ENCODE peak calls at places on chromosome 2, in ten cellular contexts. B is hepatocyte, D is heart right ventricle, S is aorta, M is heart left ventricle, G is prostate gland, I is K562, Y is pancreas, Z is mucosa of descending colon, P is neural progenitor cell. Q is an unnamed sample.
A peak's percentile ranks its signal among the peaks of the same experiment; 100 is the strongest.

GRCh38 chr2:176110975-176111663 is 4.0 kb downstream of the HOXD11 start:
- DNase-seq in Z (peak; percentile 75), P (peak; percentile 88), M (no peak), I (peak; percentile 74), D (no peak), G (no peak), B (peak; percentile 76), Y (no peak), S (no peak), Q (no peak)

GRCh38 chr2:241458687-241459086 is 49.7 kb downstream of the STK25 start:
- DNase-seq in S (no peak), D (no peak), Y (no peak), Z (no peak), G (no peak), I (no peak), B (no peak), M (no peak), P (no peak), Q (no peak)

GRCh38 chr2:207240649-207241048 is 74.9 kb upstream of the KLF7 start:
- DNase-seq in Y (no peak), I (no peak), G (no peak), Z (no peak), D (no peak), P (no peak), S (no peak), M (no peak), B (no peak), Q (no peak)

GRCh38 chr2:238302751-238303150 is 14.3 kb upstream of the PER2 start:
- DNase-seq in G (no peak), P (no peak), Z (no peak), I (no peak), M (no peak), Y (no peak), B (no peak), S (no peak), D (no peak), Q (no peak)

GRCh38 chr2:224520064-224520463 is 65.1 kb downstream of the CUL3 start:
- DNase-seq in S (no peak), G (no peak), I (no peak), Z (no peak), D (no peak), M (no peak), B (no peak), P (no peak), Y (no peak), Q (peak; percentile 60)

GRCh38 chr2:22673501-22673900 is 711.5 kb upstream of the KLHL29 start:
- DNase-seq in Y (no peak), M (no peak), G (no peak), Z (no peak), P (no peak), D (no peak), I (no peak), B (no peak), S (no peak), Q (no peak)

GRCh38 chr2:71884303-71885042 is 263.2 kb downstream of the CYP26B1 start:
- DNase-seq in S (no peak), Y (no peak), M (no peak), Z (no peak), B (no peak), G (no peak), I (no peak), D (no peak), P (no peak), Q (no peak)

GRCh38 chr2:20429528-20429927 is 17.3 kb upstream of the RHOB start:
- DNase-seq in D (no peak), M (peak; percentile 57), G (no peak), I (no peak), P (no peak), Z (peak; percentile 47), Y (peak; percentile 7), B (no peak), S (peak; percentile 64), Q (no peak)

GRCh38 chr2:111904726-111905476 is 6.5 kb downstream of the MERTK start:
- DNase-seq in Z (no peak), B (no peak), M (no peak), Y (peak; percentile 20), P (no peak), D (peak; percentile 38), I (no peak), S (no peak), G (no peak), Q (no peak)

GRCh38 chr2:237687666-237688065 is 60.3 kb downstream of the LRRFIP1 start:
- DNase-seq in G (no peak), D (peak; percentile 87), B (peak; percentile 66), P (no peak), M (peak; percentile 93), I (no peak), Y (no peak), S (peak; percentile 93), Z (peak; percentile 75), Q (peak; percentile 91)

GRCh38 chr2:127479219-127479825 is 47.0 kb downstream of the IWS1 start:
- DNase-seq in Z (no peak), P (peak; percentile 70), D (no peak), B (peak; percentile 74), G (no peak), I (no peak), S (no peak), Y (no peak), M (no peak), Q (peak; percentile 43)

GRCh38 chr2:219697811-219698683 is 70.6 kb downstream of the SLC4A3 start:
- DNase-seq in D (no peak), G (no peak), P (no peak), Z (no peak), B (no peak), M (no peak), Y (no peak), I (no peak), S (no peak), Q (no peak)

GRCh38 chr2:133287709-133288108 is 280.6 kb downstream of the NCKAP5 start:
- DNase-seq in B (no peak), I (no peak), G (no peak), P (no peak), Y (no peak), Z (no peak), S (no peak), M (no peak), D (no peak), Q (no peak)

GRCh38 chr2:5665066-5665465 is 27.1 kb upstream of the SOX11 start:
- DNase-seq in P (no peak), I (no peak), Y (no peak), S (no peak), G (no peak), D (no peak), M (no peak), B (no peak), Z (no peak), Q (no peak)

DNA sequence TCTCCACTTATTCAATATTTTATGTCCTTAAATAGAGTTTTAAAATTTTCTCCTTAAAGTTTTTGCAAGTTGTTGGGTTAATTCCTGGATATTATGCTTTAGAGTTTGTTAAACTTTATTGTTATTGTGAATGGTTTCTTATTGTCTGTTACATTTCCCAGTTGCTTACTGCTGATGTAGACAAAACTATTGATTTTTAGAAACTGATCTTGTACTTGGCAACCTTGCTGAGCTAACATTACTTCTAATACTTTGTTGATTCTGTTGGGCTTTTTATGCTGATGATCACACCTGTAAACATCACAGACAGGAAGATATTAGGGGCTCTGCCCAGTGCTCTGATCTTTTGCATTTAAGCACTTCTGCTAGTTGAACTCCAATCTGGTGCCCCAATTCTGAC is 2.8 kb upstream of the CLIP4 start:
- DNase-seq in I (no peak), P (no peak), D (no peak), Y (no peak), G (no peak), M (no peak), S (no peak), Z (no peak), B (no peak), Q (no peak)
- H3K4me1 ChIP-seq in I (peaks cover 5% of the 10 kb centered on the region), P (peaks cover 2% of the 10 kb centered on the region), D (peaks cover 6% of the 10 kb centered on the region), Y (peaks cover 7% of the 10 kb centered on the region), G (no peaks in the 10 kb centered on the region), M (peaks cover 30% of the 10 kb centered on the region), S (no peaks in the 10 kb centered on the region), Z (no peaks in the 10 kb centered on the region), B (peaks cover 17% of the 10 kb centered on the region), Q (peaks cover 13% of the 10 kb centered on the region)

GRCh38 chr2:16331761-16332160 is 333.9 kb downstream of the CYRIA start:
- DNase-seq in G (no peak), Y (no peak), I (no peak), B (no peak), Z (no peak), S (no peak), P (no peak), M (no peak), D (no peak), Q (no peak)

GRCh38 chr2:16328521-16329190 is 337.0 kb downstream of the CYRIA start:
- DNase-seq in G (no peak), P (no peak), B (no peak), I (no peak), Z (no peak), S (no peak), D (no peak), M (no peak), Y (no peak), Q (no peak)

GRCh38 chr2:16329421-16329820 is 336.2 kb downstream of the CYRIA start:
- DNase-seq in B (no peak), G (no peak), M (no peak), D (no peak), Y (no peak), Z (no peak), P (peak; percentile 6), S (no peak), I (no peak), Q (no peak)

GRCh38 chr2:16330012-16330411 is 335.6 kb downstream of the CYRIA start:
- DNase-seq in Z (no peak), B (no peak), S (no peak), D (no peak), M (no peak), Y (no peak), G (no peak), P (peak; percentile 95), I (no peak), Q (no peak)

GRCh38 chr2:16330571-16331351 is 334.9 kb downstream of the CYRIA start:
- DNase-seq in D (peak; percentile 62), S (no peak), B (peak; percentile 64), G (no peak), M (no peak), P (peak; percentile 85), Z (no peak), Y (no peak), I (no peak), Q (no peak)
- H3K4me1 ChIP-seq in D (no peaks in the 10 kb centered on the region), S (no peaks in the 10 kb centered on the region), B (peaks cover 18% of the 10 kb centered on the region), G (no peaks in the 10 kb centered on the region), M (no peaks in the 10 kb centered on the region), P (peaks cover 67% of the 10 kb centered on the region), Z (no peaks in the 10 kb centered on the region), Y (no peaks in the 10 kb centered on the region), I (no peaks in the 10 kb centered on the region), Q (no peaks in the 10 kb centered on the region)

GRCh38 chr2:85255456-85255812 is 72.4 kb downstream of the TGOLN2 start:
- DNase-seq in P (no peak), Z (no peak), I (no peak), G (no peak), B (no peak), S (no peak), D (no peak), Y (no peak), M (no peak), Q (no peak)
- H3K4me1 ChIP-seq in P (peaks cover 87% of the 10 kb centered on the region), Z (no peaks in the 10 kb centered on the region), I (no peaks in the 10 kb centered on the region), G (peaks cover 15% of the 10 kb centered on the region), B (peaks cover 69% of the 10 kb centered on the region), S (peaks cover 5% of the 10 kb centered on the region), D (peaks cover 73% of the 10 kb centered on the region), Y (peaks cover 10% of the 10 kb centered on the region), M (peaks cover 80% of the 10 kb centered on the region), Q (no peaks in the 10 kb centered on the region)

DNA sequence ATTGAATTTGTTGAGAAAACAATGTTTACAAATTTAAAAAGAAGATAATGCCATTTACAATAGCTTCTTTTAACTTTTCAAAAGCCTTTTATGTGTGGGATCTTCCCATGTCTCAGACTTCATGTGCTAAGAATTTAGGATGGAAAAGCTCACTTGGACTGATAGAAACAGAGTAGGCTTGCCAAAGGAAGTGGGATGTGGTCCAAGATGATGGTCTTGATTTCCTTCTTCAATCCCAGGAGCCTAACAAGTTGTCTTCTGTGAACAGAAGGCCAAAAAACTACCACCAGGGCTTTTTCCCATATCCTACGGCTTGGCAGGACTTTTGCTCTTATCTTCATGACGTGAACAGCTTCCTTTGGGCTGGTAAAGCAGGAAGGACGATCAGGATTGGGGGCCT is 9.5 kb downstream of the CXCR4 start:
- DNase-seq in Y (no peak), D (peak; percentile 39), S (no peak), B (no peak), M (no peak), G (no peak), P (no peak), Z (no peak), I (no peak), Q (no peak)
- H3K4me1 ChIP-seq in Y (no peaks in the 10 kb centered on the region), D (no peaks in the 10 kb centered on the region), S (no peaks in the 10 kb centered on the region), B (no peaks in the 10 kb centered on the region), M (no peaks in the 10 kb centered on the region), G (no peaks in the 10 kb centered on the region), P (peaks cover 16% of the 10 kb centered on the region), Z (no peaks in the 10 kb centered on the region), I (no peaks in the 10 kb centered on the region), Q (no peaks in the 10 kb centered on the region)